ENCODE peak calls at places on chromosomes 2 and 18, in ten cellular contexts. E, B, U, L, Q, X, R, C, M and W are unnamed samples.

GRCh38 chr2:191811807-191812602 is 34.9 kb downstream of the CAVIN2 start:
- DNase-seq in E (no peak), B (peak), U (peak), L (peak), Q (no peak), X (no peak), R (peak), C (no peak), M (peak), W (no peak)

GRCh38 chr2:42125887-42126594 is 43.1 kb upstream of the EML4 start:
- DNase-seq in E (no peak), B (no peak), U (no peak), L (no peak), Q (no peak), X (no peak), R (no peak), C (no peak), M (no peak), W (no peak)

GRCh38 chr2:235533616-235534385 is 40.0 kb downstream of the AGAP1 start:
- DNase-seq in E (no peak), B (no peak), U (no peak), L (no peak), Q (no peak), X (no peak), R (peak), C (no peak), M (no peak), W (no peak)

GRCh38 chr2:206212673-206213513 is 53.2 kb downstream of the EEF1B2 start:
- DNase-seq in E (no peak), B (no peak), U (no peak), L (no peak), Q (no peak), X (no peak), R (no peak), C (no peak), M (no peak), W (no peak)

GRCh38 chr18:61127714-61128485 is 205.3 kb upstream of the CDH20 start:
- DNase-seq in E (no peak), B (no peak), U (no peak), L (no peak), Q (no peak), X (no peak), R (no peak), C (no peak), M (no peak), W (no peak)

GRCh38 chr2:77348821-77349220 is 173.4 kb downstream of the LRRTM4 start:
- DNase-seq in E (no peak), B (no peak), U (no peak), L (no peak), Q (no peak), X (no peak), R (no peak), C (no peak), M (no peak), W (no peak)

GRCh38 chr18:32629990-32630389 is 142.8 kb downstream of the KLHL14 start:
- DNase-seq in E (no peak), B (no peak), U (no peak), L (no peak), Q (no peak), X (no peak), R (no peak), C (no peak), M (no peak), W (no peak)

GRCh38 chr2:141068053-141068682 is 1062.6 kb downstream of the LRP1B start:
- DNase-seq in E (no peak), B (no peak), U (no peak), L (no peak), Q (no peak), X (no peak), R (no peak), C (no peak), M (no peak), W (no peak)

GRCh38 chr2:219119422-219120043 is 41.1 kb downstream of the NHEJ1 start:
- DNase-seq in E (no peak), B (peak), U (peak), L (no peak), Q (peak), X (peak), R (peak), C (peak), M (peak), W (peak)

GRCh38 chr2:66872056-66872821 is 437.3 kb downstream of the MEIS1 start:
- DNase-seq in E (no peak), B (no peak), U (no peak), L (no peak), Q (no peak), X (no peak), R (no peak), C (no peak), M (peak), W (no peak)

GRCh38 chr2:29662841-29663240 is 258.5 kb downstream of the ALK start:
- DNase-seq in E (no peak), B (no peak), U (no peak), L (no peak), Q (no peak), X (no peak), R (no peak), C (no peak), M (no peak), W (no peak)

GRCh38 chr2:72669121-72669520 is 156.7 kb downstream of the EXOC6B start:
- DNase-seq in E (no peak), B (no peak), U (no peak), L (no peak), Q (no peak), X (no peak), R (no peak), C (no peak), M (peak), W (no peak)

GRCh38 chr2:145006957-145007672 is 487.2 kb upstream of the ZEB2 start:
- DNase-seq in E (peak), B (no peak), U (no peak), L (no peak), Q (no peak), X (no peak), R (peak), C (peak), M (peak), W (no peak)

GRCh38 chr2:169980001-169980400 is 152.7 kb downstream of the UBR3 start:
- DNase-seq in E (no peak), B (no peak), U (no peak), L (no peak), Q (no peak), X (no peak), R (no peak), C (no peak), M (no peak), W (no peak)

GRCh38 chr2:27628767-27629709 is at the start of the genes CCDC121 and GPN1:
- DNase-seq in E (peak), B (peak), U (peak), L (peak), Q (peak), X (peak), R (peak), C (peak), M (peak), W (peak)

GRCh38 chr2:49044680-49045079 is 109.6 kb downstream of the FSHR start:
- DNase-seq in E (no peak), B (no peak), U (no peak), L (no peak), Q (no peak), X (no peak), R (no peak), C (no peak), M (no peak), W (no peak)

GRCh38 chr2:231642631-231643493 is 50.2 kb downstream of the TEX44 start:
- DNase-seq in E (peak), B (peak), U (peak), L (no peak), Q (no peak), X (no peak), R (peak), C (peak), M (peak), W (peak)

GRCh38 chr18:57437782-57438668 is 2.9 kb downstream of the ONECUT2 start:
- DNase-seq in E (peak), B (peak), U (no peak), L (no peak), Q (no peak), X (no peak), R (peak), C (no peak), M (peak), W (no peak)

GRCh38 chr2:128786296-128786695 is 467.6 kb upstream of the HS6ST1 start:
- DNase-seq in E (no peak), B (no peak), U (peak), L (no peak), Q (no peak), X (no peak), R (no peak), C (no peak), M (no peak), W (no peak)

GRCh38 chr2:145743016-145743415 is 1223.1 kb upstream of the ZEB2 start:
- DNase-seq in E (no peak), B (no peak), U (no peak), L (no peak), Q (no peak), X (no peak), R (no peak), C (no peak), M (no peak), W (no peak)

GRCh38 chr2:80078290-80079036 is 226.1 kb downstream of the LRRTM1 start:
- DNase-seq in E (no peak), B (no peak), U (no peak), L (no peak), Q (no peak), X (no peak), R (no peak), C (no peak), M (no peak), W (no peak)

GRCh38 chr2:45761660-45762059 is 110.2 kb downstream of the PRKCE start:
- DNase-seq in E (no peak), B (no peak), U (no peak), L (no peak), Q (no peak), X (no peak), R (no peak), C (no peak), M (no peak), W (no peak)

GRCh38 chr2:64291181-64291580 is 147.0 kb upstream of the PELI1 start:
- DNase-seq in E (no peak), B (no peak), U (peak), L (no peak), Q (no peak), X (no peak), R (no peak), C (no peak), M (peak), W (no peak)

GRCh38 chr18:44792456-44793080 is 111.9 kb downstream of the SETBP1 start:
- DNase-seq in E (no peak), B (no peak), U (no peak), L (no peak), Q (no peak), X (no peak), R (no peak), C (no peak), M (peak), W (no peak)

GRCh38 chr18:47899107-47899840 is 31.2 kb downstream of the SMAD2 start:
- DNase-seq in E (no peak), B (no peak), U (no peak), L (no peak), Q (no peak), X (no peak), R (no peak), C (no peak), M (no peak), W (no peak)